ENCODE peak calls at places on chromosomes 12 and 14, in five cellular contexts. L is AG09319; E is naive thymus-derived CD4-positive, alpha-beta T cell; G is NCI-H1105; Y is mucosa of gallbladder. N is an unnamed sample.

GRCh38 chr12:129701536-129702165 is 202.2 kb downstream of the TMEM132D start:
- DNase-seq in Y (no peak), G (peak), L (no peak), E (no peak), N (no peak)

GRCh38 chr12:88994537-88994936 is 357.8 kb downstream of the DUSP6 start:
- DNase-seq in L (no peak), G (no peak), E (no peak), Y (no peak), N (no peak)

GRCh38 chr14:61569783-61570182 is 125.5 kb upstream of the HIF1A start:
- DNase-seq in E (peak), L (peak), G (no peak), Y (no peak), N (no peak)

GRCh38 chr12:64083285-64084210 is 138.5 kb downstream of the KICS2 start:
- DNase-seq in Y (peak), E (no peak), G (peak), L (peak), N (no peak)

GRCh38 chr12:132475304-132476037 is 14.5 kb upstream of the FBRSL1 start:
- DNase-seq in G (no peak), E (peak), L (no peak), Y (no peak), N (no peak)

GRCh38 chr14:52906141-52906601 is 44.7 kb downstream of the FERMT2 start:
- DNase-seq in G (no peak), Y (no peak), E (no peak), L (peak), N (no peak)

GRCh38 chr12:124740691-124741137 is 123.0 kb downstream of the SCARB1 start:
- DNase-seq in E (no peak), G (no peak), Y (no peak), L (no peak), N (no peak)

GRCh38 chr12:45732250-45732649 is 2.7 kb downstream of the ARID2 start:
- DNase-seq in G (no peak), E (peak), Y (no peak), L (no peak), N (no peak)

GRCh38 chr12:3520711-3521110 is 29.7 kb downstream of the PRMT8 start:
- DNase-seq in G (peak), L (no peak), Y (no peak), E (no peak), N (no peak)

GRCh38 chr12:2306012-2306411 is 253.2 kb downstream of the CACNA1C start:
- DNase-seq in G (no peak), Y (no peak), L (no peak), E (no peak), N (no peak)

GRCh38 chr14:55101698-55102097 is 27.4 kb upstream of the LGALS3 start:
- DNase-seq in Y (no peak), E (no peak), L (no peak), G (no peak), N (no peak)

GRCh38 chr12:31687101-31687527 is 27.6 kb downstream of the ETFBKMT start:
- DNase-seq in G (no peak), Y (no peak), E (no peak), L (no peak), N (no peak)

GRCh38 chr14:75578099-75578785 is at the start of gene FLVCR2:
- DNase-seq in Y (peak), E (peak), L (no peak), G (peak), N (peak)

GRCh38 chr12:92133795-92134637 is 11.6 kb downstream of the BTG1 start:
- DNase-seq in G (no peak), Y (no peak), L (no peak), E (no peak), N (no peak)

N was measured in naive thymus-derived CD8-positive, alpha-beta T cell.